ENCODE peak calls at places on chromosome 6, in six cellular contexts. B, Z, E, J, F and X are unnamed samples. For H3K4me1, the result is how much of the 10 kb centered on the place peaks cover.

GRCh38 chr6:106773482-106773881 is 144.1 kb downstream of the QRSL1 start:
- DNase-seq in B (no peak), Z (no peak), E (no peak), J (no peak), F (no peak), X (no peak)

GRCh38 chr6:116266803-116267202 is 12.9 kb downstream of the TSPYL1 start:
- DNase-seq in B (no peak), Z (peak), E (no peak), J (no peak), F (no peak), X (no peak)

GRCh38 chr6:156787569-156788492 is 10.7 kb downstream of the ARID1B start:
- DNase-seq in B (no peak), Z (peak), E (no peak), J (no peak), F (no peak), X (no peak)

GRCh38 chr6:34090935-34091334 is 55.0 kb downstream of the GRM4 start:
- DNase-seq in B (no peak), Z (no peak), E (no peak), J (no peak), F (no peak), X (no peak)

GRCh38 chr6:27374824-27375612 is 13.5 kb upstream of the ZNF391 start:
- DNase-seq in B (peak), Z (peak), E (peak), J (peak), F (peak), X (peak)

GRCh38 chr6:130602151-130602770 is 224.9 kb upstream of the SMLR1 start:
- DNase-seq in B (no peak), Z (peak), E (no peak), J (peak), F (peak), X (peak)

GRCh38 chr6:143620461-143620860 is 57.3 kb upstream of the PHACTR2 start:
- DNase-seq in B (no peak), Z (peak), E (no peak), J (peak), F (no peak), X (peak)

GRCh38 chr6:68976260-68976659 is 341.2 kb downstream of the ADGRB3 start:
- DNase-seq in B (no peak), Z (no peak), E (peak), J (no peak), F (no peak), X (no peak)

GRCh38 chr6:126788961-126789365 is 329.5 kb upstream of the RSPO3 start:
- DNase-seq in B (no peak), Z (peak), E (no peak), J (no peak), F (no peak), X (no peak)

GRCh38 chr6:32819729-32820128 is 2.9 kb upstream of the HLA-DOB start:
- DNase-seq in B (no peak), Z (peak), E (no peak), J (peak), F (peak), X (peak)

GRCh38 chr6:114033606-114034005 is 62.7 kb upstream of the HDAC2 start:
- DNase-seq in B (no peak), Z (no peak), E (no peak), J (no peak), F (no peak), X (peak)

GRCh38 chr6:148837941-148838340 is 91.1 kb downstream of the UST start:
- DNase-seq in B (no peak), Z (no peak), E (no peak), J (no peak), F (no peak), X (no peak)

GRCh38 chr6:25042599-25042936 is 106.8 kb upstream of the RIPOR2 start:
- DNase-seq in B (no peak), Z (no peak), E (no peak), J (no peak), F (no peak), X (no peak)

GRCh38 chr6:36127462-36128016 is 2.8 kb upstream of the MAPK13 start:
- DNase-seq in B (no peak), Z (peak), E (peak), J (peak), F (no peak), X (peak)

GRCh38 chr6:146913842-146914562 is 290.2 kb upstream of the STXBP5 start:
- DNase-seq in B (no peak), Z (peak), E (peak), J (peak), F (peak), X (peak)

GRCh38 chr6:84428300-84428907 is 201.0 kb upstream of the CEP162 start:
- DNase-seq in B (no peak), Z (peak), E (peak), J (peak), F (peak), X (peak)

GRCh38 chr6:138347840-138348239 is 29.9 kb upstream of the SMIM28 start:
- DNase-seq in B (no peak), Z (no peak), E (no peak), J (no peak), F (no peak), X (no peak)

GRCh38 chr6:29019629-29020028 is 14.5 kb upstream of the ZNF311 start:
- DNase-seq in B (no peak), Z (no peak), E (no peak), J (no peak), F (no peak), X (no peak)

GRCh38 chr6:47479156-47479541 is 1.6 kb downstream of the CD2AP start:
- DNase-seq in B (no peak), Z (peak), E (no peak), J (peak), F (no peak), X (peak)

GRCh38 chr6:39849764-39850163 is 57.6 kb downstream of the DAAM2 start:
- DNase-seq in B (no peak), Z (no peak), E (no peak), J (peak), F (no peak), X (no peak)

GRCh38 chr6:11432713-11433450 is 104.7 kb upstream of the TMEM170B start:
- DNase-seq in B (no peak), Z (peak), E (no peak), J (no peak), F (no peak), X (peak)

GRCh38 chr6:71246596-71246995 is 42.0 kb upstream of the OGFRL1 start:
- DNase-seq in B (no peak), Z (no peak), E (no peak), J (no peak), F (no peak), X (no peak)

DNA sequence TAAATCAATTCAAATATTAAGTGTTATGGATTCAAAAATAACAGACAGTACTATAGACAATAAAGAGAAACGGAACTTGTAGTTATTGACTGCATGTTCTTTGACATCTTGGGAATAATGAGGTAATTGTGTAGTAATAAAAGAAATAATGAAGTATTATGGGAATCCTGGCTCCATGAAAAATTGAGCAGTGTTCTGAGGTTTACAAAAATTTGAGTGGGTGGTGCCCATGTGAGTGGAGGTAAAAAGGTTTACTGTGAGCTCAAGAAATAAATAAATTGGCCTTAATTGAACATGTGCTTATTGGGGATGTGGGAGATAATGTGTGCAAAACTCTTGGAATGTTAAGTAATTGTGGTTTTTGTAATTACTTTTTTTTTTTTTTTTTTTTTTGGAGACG is 1013.7 kb upstream of the GJE1 start:
- DNase-seq in B (no peak), Z (no peak), E (no peak), J (no peak), F (no peak), X (no peak)
- H3K4me1 ChIP-seq in B (under half), Z (under half), E (under half), J (under half), F (under half), X (under half)

DNA sequence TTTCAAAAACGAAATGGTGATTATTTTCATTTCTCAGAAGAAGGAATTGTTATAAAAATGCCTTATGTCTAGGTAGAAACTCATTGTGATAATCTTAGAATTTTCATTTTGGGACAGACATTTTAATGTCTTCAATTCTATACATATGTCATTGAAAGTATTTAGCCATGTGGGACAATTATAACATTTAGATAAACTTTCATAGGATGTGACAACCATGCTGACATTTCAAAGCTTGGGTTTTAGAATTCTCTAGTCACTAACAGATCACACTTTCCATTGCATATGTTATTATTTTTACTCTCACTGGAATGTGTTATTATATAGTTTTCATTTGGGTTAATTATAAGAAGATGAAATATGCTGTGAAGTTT is 4.9 kb downstream of the TAGAP start:
- DNase-seq in B (no peak), Z (no peak), E (no peak), J (no peak), F (no peak), X (no peak)
- H3K4me3 ChIP-seq in B (peak), Z (no peak), E (no peak), J (no peak), F (no peak), X (no peak)

GRCh38 chr6:163711071-163711470 is 296.6 kb downstream of the QKI start:
- DNase-seq in B (no peak), Z (no peak), E (no peak), J (no peak), F (no peak), X (no peak)
- H3K4me1 ChIP-seq in B (under half), Z (under half), E (under half), J (under half), F (under half), X (under half)

GRCh38 chr6:14882394-14883073 is 363.3 kb upstream of the JARID2 start:
- DNase-seq in B (no peak), Z (no peak), E (no peak), J (no peak), F (no peak), X (peak)

GRCh38 chr6:14883921-14884320 is 361.9 kb upstream of the JARID2 start:
- DNase-seq in B (no peak), Z (peak), E (no peak), J (no peak), F (no peak), X (peak)

GRCh38 chr6:14880052-14880451 is 365.8 kb upstream of the JARID2 start:
- DNase-seq in B (no peak), Z (no peak), E (no peak), J (no peak), F (no peak), X (no peak)

GRCh38 chr6:14880717-14881116 is 365.2 kb upstream of the JARID2 start:
- DNase-seq in B (no peak), Z (no peak), E (no peak), J (peak), F (no peak), X (no peak)

DNA sequence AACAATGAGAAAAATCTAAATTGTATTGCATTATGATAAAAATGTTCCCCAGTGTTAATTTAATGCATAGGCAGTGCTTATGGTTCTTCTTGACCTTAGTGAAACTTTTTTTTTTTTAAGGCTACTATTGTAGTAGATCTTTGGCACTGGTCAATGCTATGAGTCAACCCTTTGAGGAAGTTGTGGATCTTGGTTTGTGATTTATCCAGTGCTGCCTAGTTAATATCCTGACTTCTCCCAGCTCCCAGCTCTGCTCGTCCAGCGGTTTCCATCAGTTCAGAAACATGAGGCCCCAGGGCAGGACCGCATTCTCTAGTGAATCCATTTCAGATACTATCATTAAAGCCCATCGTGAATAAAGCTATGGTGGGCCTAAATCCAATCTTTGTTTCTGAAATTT is 364.5 kb upstream of the JARID2 start:
- DNase-seq in B (no peak), Z (peak), E (no peak), J (peak), F (no peak), X (peak)
- H3K4me3 ChIP-seq in B (no peak), Z (no peak), E (no peak), J (no peak), F (no peak), X (no peak)

GRCh38 chr6:13446371-13446770 is 41.0 kb downstream of the GFOD1 start:
- DNase-seq in B (no peak), Z (no peak), E (no peak), J (no peak), F (no peak), X (no peak)
- H3K4me1 ChIP-seq in B (under half), Z (under half), E (under half), J (under half), F (under half), X (under half)